ENCODE peak calls at places on chromosomes 1 and 21, in five cellular contexts. W is HFF-Myc, M is AG10803, N is neuronal stem cell, F is NT2/D1. E is an unnamed sample.

GRCh38 chr21:42336065-42336464 is 14.7 kb downstream of the TFF2 start:
- DNase-seq in W (no peak), M (no peak), N (no peak), F (peak), E (no peak)

GRCh38 chr1:2641381-2642130 is 8.7 kb upstream of the MMEL1 start:
- DNase-seq in W (no peak), M (no peak), N (no peak), F (no peak), E (no peak)

GRCh38 chr1:60132985-60133673 is 59.6 kb upstream of the C1orf87 start:
- DNase-seq in W (peak), M (peak), N (no peak), F (no peak), E (peak)

GRCh38 chr1:170133663-170134062 is 12.1 kb upstream of the NTMT2 start:
- DNase-seq in W (no peak), M (no peak), N (no peak), F (no peak), E (no peak)

GRCh38 chr1:192969091-192969490 is 90.1 kb downstream of the UCHL5 start:
- DNase-seq in W (no peak), M (no peak), N (no peak), F (no peak), E (no peak)

GRCh38 chr1:229407206-229408026 is 26.5 kb downstream of the ACTA1 start:
- DNase-seq in W (no peak), M (no peak), N (no peak), F (no peak), E (no peak)

GRCh38 chr21:45405271-45405818 is 380 bp downstream of the COL18A1 start:
- DNase-seq in W (no peak), M (no peak), N (no peak), F (no peak), E (no peak)

GRCh38 chr1:207499573-207499972 is 3.6 kb downstream of the CR1 start:
- DNase-seq in W (peak), M (peak), N (peak), F (peak), E (peak)

GRCh38 chr1:83815348-83815747 is 183.6 kb downstream of the TTLL7 start:
- DNase-seq in W (peak), M (peak), N (no peak), F (no peak), E (no peak)

GRCh38 chr1:83854456-83854855 is 144.5 kb downstream of the TTLL7 start:
- DNase-seq in W (no peak), M (no peak), N (no peak), F (no peak), E (no peak)

GRCh38 chr21:38503588-38503987 is 5.3 kb upstream of the ERG start:
- DNase-seq in W (peak), M (peak), N (no peak), F (no peak), E (no peak)

GRCh38 chr1:50633465-50633864 is 210.2 kb upstream of the DMRTA2 start:
- DNase-seq in W (no peak), M (no peak), N (no peak), F (no peak), E (no peak)

GRCh38 chr1:15406911-15407559 is 2.7 kb upstream of the EFHD2 start:
- DNase-seq in W (no peak), M (peak), N (no peak), F (no peak), E (no peak)

GRCh38 chr1:64302971-64303370 is 99.5 kb downstream of the UBE2U start:
- DNase-seq in W (peak), M (peak), N (no peak), F (no peak), E (no peak)

GRCh38 chr1:210364479-210364878 is 35.8 kb downstream of the HHAT start:
- DNase-seq in W (no peak), M (no peak), N (no peak), F (no peak), E (no peak)

GRCh38 chr21:38351961-38352521 is 95.2 kb downstream of the KCNJ15 start:
- DNase-seq in W (peak), M (peak), N (no peak), F (peak), E (no peak)

GRCh38 chr21:46455575-46456385 is 2.9 kb upstream of the DIP2A start:
- DNase-seq in W (no peak), M (peak), N (no peak), F (no peak), E (no peak)

GRCh38 chr1:18957532-18958295 is 1.2 kb upstream of the IFFO2 start:
- DNase-seq in W (no peak), M (no peak), N (no peak), F (no peak), E (peak)

GRCh38 chr1:32406629-32407111 is 12.4 kb upstream of the BSDC1 start:
- DNase-seq in W (no peak), M (no peak), N (no peak), F (no peak), E (no peak)

GRCh38 chr1:14522331-14523241 is 75.9 kb upstream of the KAZN start:
- DNase-seq in W (peak), M (peak), N (no peak), F (no peak), E (no peak)

GRCh38 chr1:42484382-42484781 is 21.3 kb downstream of the CCDC30 start:
- DNase-seq in W (peak), M (peak), N (no peak), F (no peak), E (no peak)

GRCh38 chr1:190376067-190376466 is 101.6 kb downstream of the BRINP3 start:
- DNase-seq in W (no peak), M (no peak), N (no peak), F (no peak), E (no peak)

GRCh38 chr1:220628431-220628830 is 61.7 kb upstream of the C1orf115 start:
- DNase-seq in W (no peak), M (no peak), N (peak), F (no peak), E (no peak)

DNA sequence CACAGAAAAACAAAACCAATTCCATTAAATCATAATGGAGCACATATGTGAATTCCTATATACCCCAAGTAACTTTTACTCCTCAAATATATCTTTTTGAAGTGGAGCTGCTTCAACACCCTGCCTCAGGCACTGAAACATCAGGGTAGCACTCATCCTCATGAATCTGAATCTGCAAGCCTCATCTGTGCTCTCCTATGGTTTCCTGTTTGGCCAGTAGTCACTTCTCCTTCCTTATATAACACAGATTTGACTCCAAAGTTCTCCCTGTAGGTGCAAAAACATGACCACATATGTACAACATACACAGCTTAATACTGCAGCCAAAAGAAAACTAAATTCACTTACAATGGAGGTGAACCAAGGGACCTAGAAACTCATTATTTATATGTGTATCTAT is 7.2 kb downstream of the TRIT1 start:
- DNase-seq in W (no peak), M (no peak), N (no peak), F (no peak), E (no peak)
- H3K4me3 ChIP-seq in W (no peak), M (no peak), N (no peak), F (no peak), E (no peak)

GRCh38 chr1:204684551-204685235 is 845 bp downstream of the LRRN2 start:
- DNase-seq in W (no peak), M (no peak), N (no peak), F (no peak), E (no peak)

GRCh38 chr1:204684206-204684536 is 1.4 kb downstream of the LRRN2 start:
- DNase-seq in W (no peak), M (no peak), N (no peak), F (no peak), E (no peak)

GRCh38 chr1:204688007-204688406 is 2.5 kb upstream of the LRRN2 start:
- DNase-seq in W (no peak), M (no peak), N (no peak), F (no peak), E (no peak)

GRCh38 chr1:204683284-204684205 is 2.0 kb downstream of the LRRN2 start:
- DNase-seq in W (no peak), M (no peak), N (no peak), F (no peak), E (no peak)

DNA sequence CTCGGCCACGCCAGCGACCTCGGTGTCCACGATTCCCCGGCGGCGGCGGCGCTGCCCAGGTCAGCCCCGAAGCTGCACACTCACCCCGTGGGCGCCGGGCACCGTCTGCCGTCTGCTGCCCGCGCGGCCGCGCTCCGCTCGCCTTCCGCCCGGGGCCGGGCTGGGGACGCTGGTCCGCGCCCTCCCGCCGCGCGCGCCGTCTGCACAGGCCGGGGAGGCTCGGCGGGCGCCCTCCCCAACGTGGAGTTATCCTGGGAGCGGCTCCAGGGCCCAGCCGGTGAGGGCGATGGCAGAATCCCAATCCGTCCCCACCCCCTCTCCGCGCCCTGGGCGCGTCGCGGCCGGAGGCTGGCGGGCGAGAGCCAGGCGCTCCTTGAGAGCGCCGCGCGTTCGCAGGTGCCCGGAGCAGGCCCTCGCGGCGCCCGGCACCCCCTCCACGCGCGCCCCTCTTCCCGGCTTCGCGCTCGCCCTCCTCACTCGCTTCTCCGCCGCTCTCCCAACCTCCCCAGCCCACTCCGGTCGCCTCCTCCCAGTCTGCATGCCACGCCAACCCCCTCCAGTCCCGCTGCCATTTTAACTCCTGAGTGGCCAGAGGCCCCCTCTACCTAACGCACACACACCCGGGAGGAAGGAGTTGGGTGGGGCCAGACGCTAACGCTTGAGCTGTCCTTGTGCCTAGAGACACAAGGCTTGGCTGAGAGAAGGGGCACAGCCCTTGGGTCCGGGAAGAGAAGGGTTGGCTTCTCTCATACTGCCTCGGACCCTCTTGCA is at the start of gene LRRN2:
- DNase-seq in W (no peak), M (no peak), N (no peak), F (no peak), E (no peak)
- H3K4me3 ChIP-seq in W (no peak), M (no peak), N (peak), F (peak), E (no peak)

DNA sequence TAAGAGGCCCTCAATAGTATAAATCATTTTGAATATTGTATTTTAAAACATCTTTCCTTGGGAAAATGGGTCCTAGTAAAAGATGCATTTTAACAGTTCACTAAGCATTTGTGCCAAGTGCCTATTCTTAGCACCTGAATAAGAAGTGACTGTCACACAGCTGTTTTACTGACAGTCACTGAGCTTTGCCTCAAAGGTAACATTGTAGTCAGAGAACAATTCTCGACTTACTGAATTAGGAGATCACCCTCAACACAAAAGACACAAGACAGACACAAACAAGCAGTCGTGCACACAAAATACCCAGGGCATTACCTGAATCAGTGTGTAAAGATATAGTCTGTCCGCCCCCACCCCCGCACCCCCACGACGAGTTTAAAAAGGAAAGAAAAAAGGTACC is 388 bp downstream of the ESRRG start:
- DNase-seq in W (no peak), M (no peak), N (peak), F (no peak), E (no peak)
- H3K4me3 ChIP-seq in W (no peak), M (no peak), N (peak), F (peak), E (no peak)

GRCh38 chr1:203615182-203615581 is 11.4 kb upstream of the ATP2B4 start:
- DNase-seq in W (no peak), M (no peak), N (no peak), F (no peak), E (no peak)

GRCh38 chr1:203624341-203624712 is 2.3 kb upstream of the ATP2B4 start:
- DNase-seq in W (no peak), M (no peak), N (no peak), F (no peak), E (no peak)

GRCh38 chr1:203621559-203622130 is 5.0 kb upstream of the ATP2B4 start:
- DNase-seq in W (no peak), M (no peak), N (no peak), F (no peak), E (no peak)

GRCh38 chr1:203622486-203622885 is 4.1 kb upstream of the ATP2B4 start:
- DNase-seq in W (no peak), M (no peak), N (no peak), F (no peak), E (no peak)

GRCh38 chr1:203619091-203619780 is 7.4 kb upstream of the ATP2B4 start:
- DNase-seq in W (no peak), M (no peak), N (no peak), F (no peak), E (no peak)
- H3K4me3 ChIP-seq in W (no peak), M (no peak), N (no peak), F (no peak), E (no peak)

GRCh38 chr1:74681449-74681848 is 7.9 kb upstream of the ERICH3 start:
- DNase-seq in W (no peak), M (no peak), N (no peak), F (no peak), E (no peak)
- H3K4me3 ChIP-seq in W (no peak), M (no peak), N (no peak), F (no peak), E (no peak)

GRCh38 chr1:155064813-155065436 is 1.4 kb downstream of the EFNA4 start:
- DNase-seq in W (no peak), M (no peak), N (no peak), F (no peak), E (no peak)
- H3K4me3 ChIP-seq in W (peak), M (no peak), N (peak), F (peak), E (peak)

GRCh38 chr1:153534226-153534932 is 1.4 kb downstream of the S100A6 start:
- DNase-seq in W (no peak), M (peak), N (no peak), F (no peak), E (no peak)

GRCh38 chr1:153534933-153535663 is 693 bp downstream of the S100A6 start:
- DNase-seq in W (no peak), M (peak), N (no peak), F (no peak), E (no peak)

GRCh38 chr1:153532161-153532560 is 3.6 kb downstream of the S100A6 start:
- DNase-seq in W (no peak), M (no peak), N (no peak), F (no peak), E (no peak)

GRCh38 chr1:153532769-153533599 is 2.8 kb downstream of the S100A6 start:
- DNase-seq in W (peak), M (peak), N (peak), F (peak), E (no peak)

GRCh38 chr1:153533689-153534201 is 2.0 kb downstream of the S100A6 start:
- DNase-seq in W (peak), M (peak), N (no peak), F (no peak), E (no peak)
- H3K4me3 ChIP-seq in W (peak), M (peak), N (no peak), F (no peak), E (no peak)

GRCh38 chr1:1418464-1419362 is 2.4 kb downstream of the ANKRD65 start:
- DNase-seq in W (no peak), M (no peak), N (no peak), F (no peak), E (no peak)

GRCh38 chr1:1419812-1420653 is 1.0 kb downstream of the ANKRD65 start:
- DNase-seq in W (no peak), M (no peak), N (no peak), F (no peak), E (no peak)

GRCh38 chr1:1421147-1421906 is at the start of gene ANKRD65:
- DNase-seq in W (no peak), M (no peak), N (no peak), F (no peak), E (no peak)

GRCh38 chr1:1420654-1421134 is 382 bp downstream of the ANKRD65 start:
- DNase-seq in W (no peak), M (no peak), N (no peak), F (no peak), E (no peak)

GRCh38 chr1:1419363-1419811 is 1.7 kb downstream of the ANKRD65 start:
- DNase-seq in W (no peak), M (no peak), N (no peak), F (no peak), E (no peak)
- H3K4me3 ChIP-seq in W (no peak), M (no peak), N (no peak), F (no peak), E (no peak)